ENCODE peak calls at places on chromosomes 11 and 22, in four cellular contexts. H is A549, F is K562, Z is HepG2. O is an unnamed sample.

GRCh38 chr11:12167098-12167999 is 57.0 kb downstream of the MICAL2 start:
- DNase-seq in H (peak; percentile 92), F (peak; percentile 88), Z (peak; percentile 78), O (peak; percentile 97)

GRCh38 chr22:38338772-38339379 is 21.6 kb upstream of the CSNK1E start:
- DNase-seq in H (no peak), F (no peak), Z (no peak), O (no peak)

GRCh38 chr11:57277845-57278720 is 41.0 kb upstream of the APLNR start:
- DNase-seq in H (peak; percentile 89), F (peak; percentile 70), Z (peak; percentile 24), O (peak; percentile 84)

GRCh38 chr11:134742956-134743808 is 331.1 kb upstream of the B3GAT1 start:
- DNase-seq in H (no peak), F (no peak), Z (peak; percentile 55), O (no peak)

GRCh38 chr11:125257751-125258150 is 93.2 kb downstream of the PKNOX2 start:
- DNase-seq in H (no peak), F (no peak), Z (no peak), O (no peak)

GRCh38 chr11:17770048-17770652 is 35.6 kb downstream of the KCNC1 start:
- DNase-seq in H (peak; percentile 20), F (peak; percentile 67), Z (peak; percentile 91), O (no peak)

GRCh38 chr11:14133381-14133780 is 170.9 kb downstream of the SPON1 start:
- DNase-seq in H (no peak), F (no peak), Z (no peak), O (no peak)

GRCh38 chr22:26170112-26170492 is 840 bp downstream of the SEZ6L start:
- DNase-seq in H (no peak), F (no peak), Z (no peak), O (no peak)

GRCh38 chr11:3914807-3915206 is 59.3 kb downstream of the STIM1 start:
- DNase-seq in H (no peak), F (no peak), Z (no peak), O (no peak)

GRCh38 chr11:87405843-87406242 is 368.1 kb downstream of the TMEM135 start:
- DNase-seq in H (no peak), F (no peak), Z (no peak), O (no peak)

GRCh38 chr11:68036717-68037239 is 2.0 kb upstream of the TCIRG1 start:
- DNase-seq in H (no peak), F (no peak), Z (no peak), O (no peak)

GRCh38 chr11:126595560-126595959 is 240.1 kb downstream of the ST3GAL4 start:
- DNase-seq in H (no peak), F (no peak), Z (no peak), O (no peak)

GRCh38 chr11:115676206-115676605 is 172.0 kb upstream of the CADM1 start:
- DNase-seq in H (no peak), F (no peak), Z (no peak), O (no peak)

GRCh38 chr22:41908409-41909289 is 6.2 kb downstream of the SHISA8 start:
- DNase-seq in H (no peak), F (no peak), Z (no peak), O (no peak)

GRCh38 chr11:76672431-76673163 is 2.0 kb upstream of the LRRC32 start:
- DNase-seq in H (no peak), F (no peak), Z (no peak), O (no peak)

GRCh38 chr11:18650859-18651557 is 16.9 kb upstream of the SPTY2D1 start:
- DNase-seq in H (peak; percentile 80), F (peak; percentile 87), Z (peak; percentile 49), O (peak; percentile 69)

GRCh38 chr11:64356498-64357411 is 2.2 kb upstream of the RPS6KA4 start:
- DNase-seq in H (peak; percentile 84), F (peak; percentile 94), Z (peak; percentile 65), O (no peak)

GRCh38 chr22:50192056-50192824 is 6.5 kb downstream of the TRABD start:
- DNase-seq in H (no peak), F (no peak), Z (no peak), O (peak; percentile 19)

GRCh38 chr11:77580712-77581337 is 8.9 kb upstream of the AQP11 start:
- DNase-seq in H (peak; percentile 61), F (no peak), Z (no peak), O (peak; percentile 21)

GRCh38 chr11:57777969-57778317 is 16.3 kb downstream of the CTNND1 start:
- DNase-seq in H (peak; percentile 70), F (no peak), Z (peak; percentile 94), O (no peak)

GRCh38 chr11:129364143-129364654 is 11.4 kb upstream of the BARX2 start:
- DNase-seq in H (peak; percentile 88), F (peak; percentile 86), Z (peak; percentile 80), O (peak; percentile 82)

GRCh38 chr22:38456841-38457699 is 2.1 kb upstream of the KCNJ4 start:
- DNase-seq in H (no peak), F (no peak), Z (no peak), O (no peak)

GRCh38 chr11:107859459-107860239 is 1.1 kb upstream of the SLC35F2 start:
- DNase-seq in H (peak; percentile 36), F (peak; percentile 29), Z (no peak), O (no peak)

GRCh38 chr22:22703715-22704114 is 59.3 kb downstream of the GGTLC2 start:
- DNase-seq in H (peak; percentile 61), F (no peak), Z (no peak), O (no peak)

GRCh38 chr11:47507868-47508594 is 44.9 kb downstream of the CELF1 start:
- DNase-seq in H (no peak), F (no peak), Z (no peak), O (no peak)

GRCh38 chr11:13983081-13983751 is 20.7 kb downstream of the SPON1 start:
- DNase-seq in H (no peak), F (no peak), Z (no peak), O (peak; percentile 64)

GRCh38 chr11:13316528-13316961 is 39.0 kb downstream of the BMAL1 start:
- DNase-seq in H (no peak), F (no peak), Z (no peak), O (peak; percentile 55)

GRCh38 chr22:37492428-37493344 is 6.5 kb upstream of the MFNG start:
- DNase-seq in H (peak; percentile 71), F (peak; percentile 52), Z (no peak), O (peak; percentile 59)

GRCh38 chr11:64850979-64851567 is 6.6 kb upstream of the CDC42BPG start:
- DNase-seq in H (no peak), F (peak; percentile 29), Z (no peak), O (no peak)

GRCh38 chr22:43860126-43860525 is 2.2 kb downstream of the SULT4A1 start:
- DNase-seq in H (no peak), F (no peak), Z (no peak), O (no peak)

GRCh38 chr11:58222730-58223129 is 6.0 kb downstream of the OR10Q1 start:
- DNase-seq in H (no peak), F (no peak), Z (no peak), O (peak; percentile 41)

GRCh38 chr22:46040471-46041465 is 63.8 kb upstream of the WNT7B start:
- DNase-seq in H (no peak), F (no peak), Z (no peak), O (no peak)

GRCh38 chr22:46043339-46043738 is 66.4 kb upstream of the WNT7B start:
- DNase-seq in H (no peak), F (no peak), Z (no peak), O (no peak)

GRCh38 chr22:46039531-46039930 is 62.6 kb upstream of the WNT7B start:
- DNase-seq in H (no peak), F (no peak), Z (no peak), O (no peak)

GRCh38 chr22:46042786-46043185 is 65.8 kb upstream of the WNT7B start:
- DNase-seq in H (no peak), F (no peak), Z (no peak), O (peak; percentile 32)

DNA sequence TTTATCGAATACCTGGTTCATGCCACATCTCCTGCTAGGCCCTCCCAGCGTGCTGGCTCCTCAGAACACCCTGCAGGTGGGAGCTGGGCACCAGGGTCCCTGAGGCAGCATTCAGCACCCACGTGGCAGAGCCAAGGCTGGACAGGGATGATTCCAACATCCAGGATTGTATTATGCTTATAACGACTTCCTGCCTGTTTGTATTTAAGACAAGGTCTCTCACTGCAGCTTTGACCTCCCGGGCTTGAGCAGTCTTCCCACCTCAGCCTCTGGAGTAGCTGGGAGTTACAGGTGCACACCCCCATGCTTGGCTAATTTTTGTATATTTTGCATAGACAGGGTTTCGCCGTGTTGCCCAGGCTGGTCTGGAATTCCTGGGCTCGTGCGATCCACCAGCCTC is 64.7 kb upstream of the WNT7B start:
- DNase-seq in H (no peak), F (no peak), Z (no peak), O (no peak)
- TF ChIP-seq RFX5 in H (no peak), F (no peak), Z (no peak), O (no peak)

GRCh38 chr11:71309611-71310010 is 57.2 kb upstream of the SHANK2 start:
- DNase-seq in H (no peak), F (no peak), Z (no peak), O (no peak)
- TF ChIP-seq MAZ in H (no peak), F (no peak), Z (no peak), O (no peak)

DNA sequence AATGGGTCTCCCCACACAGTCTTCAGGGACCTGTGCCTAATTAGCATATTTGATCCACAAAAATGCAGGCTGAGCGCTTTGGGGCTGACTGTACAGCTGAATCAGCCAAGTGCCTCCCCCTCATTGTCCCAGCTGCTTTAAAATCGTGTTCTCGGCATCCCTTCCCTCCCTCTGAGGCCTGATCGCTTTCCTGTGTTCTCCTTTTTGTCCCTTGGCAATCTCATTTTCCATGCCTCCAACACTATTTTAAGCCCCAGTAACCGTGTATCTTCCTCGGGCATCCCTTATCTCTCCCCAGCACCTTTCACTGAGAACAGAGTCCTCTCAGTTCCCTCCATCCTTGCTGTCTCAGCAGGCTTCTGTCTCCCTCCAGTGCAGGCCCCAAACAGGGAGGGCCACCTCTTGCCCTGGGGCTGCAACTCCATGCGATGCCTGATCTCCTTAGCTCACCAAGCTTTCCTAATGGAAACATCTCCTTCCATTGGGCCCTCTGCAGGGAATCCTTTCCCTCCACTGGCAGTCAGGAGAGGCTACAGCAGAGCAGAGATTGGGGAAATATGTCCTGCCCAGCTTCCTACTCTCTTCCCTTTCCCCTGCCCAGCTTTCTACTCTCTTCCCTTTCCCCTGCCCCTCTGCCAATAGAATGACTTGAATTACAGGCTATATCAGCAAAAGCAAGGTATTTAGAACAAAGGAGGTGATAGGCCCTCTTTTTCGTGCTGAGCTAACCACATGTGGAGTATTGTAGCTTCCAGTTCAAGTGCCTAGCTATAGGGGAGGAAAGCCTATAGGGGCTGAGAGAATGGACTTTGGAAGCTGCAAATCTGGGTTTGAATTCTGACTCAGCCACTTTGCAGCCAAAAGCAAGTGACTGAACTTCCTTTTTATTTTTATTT is 13.9 kb downstream of the UQCR10 start:
- DNase-seq in H (no peak), F (peak; percentile 89), Z (peak; percentile 56), O (peak; percentile 85)
- TF ChIP-seq RFX5 in H (no peak), F (no peak), Z (no peak), O (no peak)

GRCh38 chr22:46024136-46024840 is 47.3 kb upstream of the WNT7B start:
- DNase-seq in H (no peak), F (no peak), Z (no peak), O (no peak)

GRCh38 chr22:46025225-46025972 is 48.4 kb upstream of the WNT7B start:
- DNase-seq in H (no peak), F (no peak), Z (no peak), O (no peak)

GRCh38 chr22:46021577-46021976 is 44.6 kb upstream of the WNT7B start:
- DNase-seq in H (no peak), F (no peak), Z (no peak), O (no peak)

GRCh38 chr22:46022881-46023512 is 46.0 kb upstream of the WNT7B start:
- DNase-seq in H (no peak), F (no peak), Z (no peak), O (no peak)

GRCh38 chr22:46023558-46023981 is 46.6 kb upstream of the WNT7B start:
- DNase-seq in H (no peak), F (no peak), Z (no peak), O (peak; percentile 92)
- TF ChIP-seq MAZ in H (no peak), F (no peak), Z (no peak), O (no peak)

GRCh38 chr11:79406376-79406775 is 34.5 kb downstream of the TENM4 start:
- DNase-seq in H (no peak), F (no peak), Z (no peak), O (no peak)
- TF ChIP-seq RFX5 in H (no peak), F (no peak), Z (no peak), O (no peak)